ENCODE peak calls at places on chromosomes 2 and 18, in five cellular contexts. T is esophagus muscularis mucosa, J is H1, E is ovary, O is uterus. W is an unnamed sample.

GRCh38 chr2:133811409-133812125 is 243.3 kb upstream of the NCKAP5 start:
- DNase-seq in J (no peak), E (no peak), O (no peak), T (no peak), W (no peak)

GRCh38 chr2:120231974-120232635 is 8.9 kb upstream of the TMEM185B start:
- DNase-seq in O (no peak), T (no peak), E (peak; percentile 31), J (no peak), W (peak; percentile 32)

GRCh38 chr2:39511786-39512433 is 74.8 kb upstream of the MAP4K3 start:
- DNase-seq in J (no peak), T (no peak), E (no peak), O (no peak), W (no peak)

GRCh38 chr18:43634994-43635393 is 357.7 kb upstream of the SYT4 start:
- DNase-seq in O (no peak), J (no peak), T (no peak), E (no peak), W (no peak)

GRCh38 chr18:22302152-22302551 is 115.6 kb downstream of the CTAGE1 start:
- DNase-seq in T (no peak), E (no peak), O (no peak), J (no peak), W (no peak)

GRCh38 chr2:108919571-108920373 is 69.2 kb downstream of the EDAR start:
- DNase-seq in O (no peak), E (peak; percentile 19), T (no peak), J (no peak), W (no peak)

GRCh38 chr2:176083796-176084261 is at the start of gene EVX2:
- DNase-seq in O (no peak), J (no peak), E (no peak), T (no peak), W (no peak)

GRCh38 chr2:109214651-109215371 is 85.8 kb downstream of the SH3RF3 start:
- DNase-seq in O (no peak), T (no peak), J (no peak), E (no peak), W (no peak)

GRCh38 chr2:130836501-130837174 is at the start of gene ARHGEF4:
- DNase-seq in T (no peak), J (no peak), E (no peak), O (no peak), W (no peak)

GRCh38 chr2:169716229-169716886 is 17.3 kb upstream of the KLHL23 start:
- DNase-seq in T (no peak), E (peak; percentile 51), O (peak; percentile 54), J (no peak), W (no peak)

GRCh38 chr2:191617589-191617988 is 60.3 kb upstream of the NABP1 start:
- DNase-seq in T (no peak), E (no peak), J (no peak), O (no peak), W (no peak)

GRCh38 chr2:44130441-44130840 is 38.2 kb upstream of the PPM1B start:
- DNase-seq in O (no peak), J (no peak), T (no peak), E (no peak), W (no peak)

GRCh38 chr18:46343940-46344372 is 239.8 kb downstream of the HAUS1 start:
- DNase-seq in J (no peak), T (no peak), O (peak; percentile 32), E (no peak), W (no peak)

GRCh38 chr2:202721621-202722020 is 86.9 kb downstream of the FAM117B start:
- DNase-seq in T (no peak), J (no peak), E (no peak), O (no peak), W (no peak)

GRCh38 chr18:22666411-22666940 is 248.8 kb upstream of the CTAGE1 start:
- DNase-seq in E (no peak), T (no peak), O (no peak), J (no peak), W (no peak)

GRCh38 chr2:23632386-23632785 is 247.4 kb downstream of the KLHL29 start:
- DNase-seq in J (no peak), E (no peak), T (no peak), O (no peak), W (no peak)

GRCh38 chr18:32549248-32549842 is 78.7 kb upstream of the GAREM1 start:
- DNase-seq in E (peak; percentile 52), O (peak; percentile 20), T (peak; percentile 37), J (peak; percentile 19), W (no peak)

GRCh38 chr2:131121464-131121863 is 16.3 kb downstream of the PLEKHB2 start:
- DNase-seq in O (no peak), J (no peak), T (no peak), E (no peak), W (no peak)

GRCh38 chr2:72934683-72935610 is 17.6 kb downstream of the EMX1 start:
- DNase-seq in O (no peak), J (no peak), T (no peak), E (no peak), W (no peak)

GRCh38 chr2:86249176-86249842 is 50.1 kb downstream of the MRPL35 start:
- DNase-seq in E (peak; percentile 44), J (no peak), T (no peak), O (peak; percentile 84), W (no peak)

GRCh38 chr2:134154269-134154668 is 99.6 kb upstream of the MGAT5 start:
- DNase-seq in T (no peak), E (no peak), O (no peak), J (no peak), W (no peak)

GRCh38 chr2:102107741-102108070 is 34.8 kb upstream of the IL1R1 start:
- DNase-seq in T (no peak), O (no peak), J (no peak), E (no peak), W (no peak)

GRCh38 chr2:74498500-74499268 is 719 bp downstream of the LBX2 start:
- DNase-seq in O (no peak), T (no peak), E (no peak), J (no peak), W (no peak)

DNA sequence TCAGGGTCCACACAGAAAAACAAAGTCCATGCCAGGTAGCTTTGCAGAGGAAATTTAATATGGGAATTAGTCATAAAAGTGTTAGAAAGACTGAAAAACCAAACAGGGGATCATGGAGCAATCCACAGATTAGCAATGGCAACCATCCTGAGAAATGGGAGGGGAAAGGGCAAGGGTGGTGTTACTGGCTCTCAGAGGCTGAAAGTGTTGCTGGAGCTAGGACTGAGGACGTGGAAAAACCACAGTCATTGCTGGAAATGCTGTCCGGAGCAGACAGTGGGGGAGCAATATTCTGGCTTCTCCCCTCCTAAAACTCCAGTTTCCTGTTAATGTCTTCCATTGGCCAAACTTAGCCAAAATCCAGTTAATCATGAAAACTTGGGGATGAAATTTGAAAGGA is 172.4 kb downstream of the ZBTB7C start:
- DNase-seq in O (no peak), T (no peak), J (no peak), E (no peak), W (no peak)
- H3K27ac ChIP-seq in O (no peak overlapping the region), T (no peak overlapping the region), J (no peak overlapping the region), E (no peak overlapping the region), W (peak overlapping the region; percentile 32)

DNA sequence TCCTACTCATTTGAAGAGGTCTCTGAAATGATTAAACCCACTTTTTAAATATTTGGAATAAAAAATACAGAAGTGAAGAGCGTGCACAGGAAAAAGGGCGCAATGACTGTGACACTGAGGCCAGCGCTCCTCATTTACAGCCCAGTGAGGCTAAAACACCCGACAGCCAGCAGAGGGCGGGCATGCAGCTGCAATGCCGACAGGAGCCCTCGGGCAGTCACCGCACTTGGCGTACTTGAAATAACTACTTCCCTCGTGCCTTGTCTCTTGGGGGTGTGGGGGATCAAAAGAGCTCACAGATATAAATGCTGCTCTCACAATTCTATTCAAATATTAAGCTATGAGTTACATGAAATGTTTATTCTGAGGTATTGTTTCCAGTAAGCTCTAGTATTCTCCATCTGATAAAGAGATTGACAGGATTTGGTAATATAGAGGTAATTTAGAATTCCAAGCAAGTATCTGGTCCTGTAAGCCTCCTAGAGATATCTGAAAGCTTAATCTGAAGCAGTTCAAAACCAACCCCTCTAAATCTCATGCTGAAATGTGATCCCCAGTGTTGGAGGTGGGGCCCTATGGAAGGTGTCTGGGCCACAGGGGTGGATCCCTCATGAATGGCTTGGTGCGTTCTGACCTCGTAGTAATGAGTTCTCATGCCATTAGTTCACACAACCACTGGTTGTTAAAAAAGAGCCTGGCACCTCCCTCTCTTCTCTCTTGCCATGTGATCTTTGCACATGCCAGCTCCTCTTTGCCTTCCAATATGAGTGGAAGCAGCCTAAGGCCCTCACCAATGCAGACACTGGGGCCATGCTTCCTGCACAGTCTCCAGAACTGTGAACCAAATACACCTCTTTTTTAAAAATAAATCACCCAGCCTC is 93.6 kb downstream of the ZAP70 start:
- DNase-seq in J (peak; percentile 58), E (peak; percentile 87), T (no peak), O (peak; percentile 70), W (peak; percentile 73)
- TF ChIP-seq CTCF in J (peak; percentile 90), E (peak; percentile 76), T (peak; percentile 91), O (peak; percentile 92), W (peak; percentile 35)

GRCh38 chr18:48007381-48007780 is 76.9 kb upstream of the SMAD2 start:
- DNase-seq in O (no peak), T (no peak), J (no peak), E (no peak), W (no peak)
- TF ChIP-seq POLR2A in O (no peak), T (no peak), J (no peak), E (no peak), W (no peak)

GRCh38 chr18:25349926-25350560 is 1.9 kb downstream of the ZNF521 start:
- DNase-seq in O (peak; percentile 34), T (no peak), J (no peak), E (peak; percentile 76), W (no peak)

GRCh38 chr18:25350561-25351201 is 1.3 kb downstream of the ZNF521 start:
- DNase-seq in O (peak; percentile 65), J (no peak), T (no peak), E (peak; percentile 84), W (peak; percentile 39)

GRCh38 chr18:25349131-25349925 is 2.6 kb downstream of the ZNF521 start:
- DNase-seq in E (peak; percentile 72), O (peak; percentile 44), J (no peak), T (no peak), W (no peak)

GRCh38 chr18:25351280-25351772 is 640 bp downstream of the ZNF521 start:
- DNase-seq in E (no peak), T (no peak), J (no peak), O (peak; percentile 29), W (no peak)

DNA sequence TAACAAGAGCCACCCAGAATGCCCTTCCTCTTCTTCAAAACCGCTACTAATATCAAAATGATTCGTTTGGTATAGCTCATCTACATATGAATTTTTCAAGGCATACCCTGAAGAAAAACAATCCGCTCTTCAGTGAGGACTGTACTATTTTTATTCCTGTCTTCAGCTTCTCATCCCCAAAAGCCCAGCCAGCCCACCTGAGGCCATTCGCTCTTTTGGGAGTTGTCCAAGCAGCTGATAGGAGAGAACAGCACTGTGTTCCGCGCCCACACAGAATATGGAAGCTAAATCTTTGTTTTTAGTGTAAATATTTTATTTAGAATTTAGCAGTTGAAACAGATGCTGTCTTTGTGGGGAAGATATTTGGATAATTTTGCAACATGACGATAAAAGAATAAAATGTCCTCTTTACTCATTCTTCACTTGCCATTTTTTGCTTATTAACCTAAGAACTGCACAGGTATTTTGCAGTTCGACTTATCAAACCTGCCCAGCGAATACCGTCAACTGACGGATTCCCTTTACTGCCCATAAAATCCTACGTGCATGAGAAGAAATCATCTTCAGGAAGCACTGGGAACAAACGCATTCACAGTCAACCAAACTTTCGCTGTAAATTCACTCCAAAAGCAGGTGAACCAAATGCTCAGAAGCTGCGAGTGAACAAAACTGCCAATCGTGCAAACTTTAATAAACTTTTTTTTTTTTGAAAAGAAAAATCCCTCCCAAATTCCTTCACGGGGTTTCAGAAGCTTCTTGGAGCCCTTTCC is 3.4 kb downstream of the ZNF521 start:
- DNase-seq in O (no peak), J (no peak), T (no peak), E (no peak), W (peak; percentile 32)
- H3K27ac ChIP-seq in O (peak overlapping the region; percentile 95), J (no peak overlapping the region), T (peak overlapping the region; percentile 84), E (peak overlapping the region; percentile 98), W (peak overlapping the region; percentile 100)

W was measured in breast epithelium.